ENCODE peak calls at places on chromosomes 6 and 20, in eight cellular contexts. C, W, N, D, S, Z, X and J are unnamed samples.

GRCh38 chr6:26300828-26301227 is 64.2 kb upstream of the BTN3A2 start:
- DNase-seq in X (no peak), D (no peak), Z (no peak), S (no peak), W (no peak), N (no peak), C (no peak), J (no peak)

GRCh38 chr20:47489448-47489872 is 12.2 kb upstream of the NCOA3 start:
- DNase-seq in N (no peak), Z (no peak), W (no peak), S (no peak), C (no peak), D (peak; percentile 27), X (no peak), J (peak; percentile 75)

GRCh38 chr6:50007821-50008220 is 14.0 kb downstream of the DEFB110 start:
- DNase-seq in Z (no peak), N (no peak), C (no peak), S (no peak), X (no peak), W (peak; percentile 43), D (no peak), J (no peak)

GRCh38 chr6:99344289-99344688 is 5.2 kb downstream of the FAXC start:
- DNase-seq in Z (no peak), W (no peak), D (no peak), X (no peak), C (no peak), S (no peak), N (no peak), J (no peak)

GRCh38 chr20:47551841-47552240 is 50.2 kb downstream of the NCOA3 start:
- DNase-seq in X (no peak), Z (no peak), S (no peak), W (no peak), N (no peak), C (no peak), D (no peak), J (no peak)

GRCh38 chr6:151630387-151630786 is 136.6 kb downstream of the CCDC170 start:
- DNase-seq in W (no peak), C (no peak), Z (no peak), S (no peak), N (no peak), X (no peak), D (no peak), J (no peak)

GRCh38 chr6:84774174-84775158 is 10.1 kb upstream of the TBX18 start:
- DNase-seq in W (no peak), S (peak; percentile 79), X (peak; percentile 80), D (no peak), C (peak; percentile 21), N (no peak), Z (no peak), J (peak; percentile 89)

GRCh38 chr6:136282906-136283305 is 6.7 kb downstream of the BCLAF1 start:
- DNase-seq in W (no peak), S (no peak), C (no peak), D (no peak), X (no peak), N (no peak), Z (no peak), J (no peak)

GRCh38 chr6:150297327-150298028 is 71.3 kb upstream of the IYD start:
- DNase-seq in W (no peak), D (no peak), N (no peak), Z (no peak), X (no peak), C (no peak), S (no peak), J (no peak)

GRCh38 chr6:116536216-116536621 is 9.3 kb downstream of the TRAPPC3L start:
- DNase-seq in X (peak; percentile 81), N (no peak), Z (no peak), C (no peak), D (no peak), S (peak; percentile 71), W (peak; percentile 66), J (no peak)

GRCh38 chr6:54404791-54405190 is 96.5 kb downstream of the TINAG start:
- DNase-seq in N (no peak), Z (no peak), S (no peak), D (no peak), C (no peak), X (no peak), W (no peak), J (no peak)

GRCh38 chr6:37698264-37699137 is 818 bp upstream of the MDGA1 start:
- DNase-seq in Z (no peak), S (peak; percentile 53), W (peak; percentile 51), C (peak; percentile 66), D (peak; percentile 49), N (peak; percentile 59), X (peak; percentile 83), J (peak; percentile 83)

GRCh38 chr6:144644776-144645175 is 359.6 kb downstream of the UTRN start:
- DNase-seq in Z (no peak), C (no peak), W (no peak), N (no peak), S (no peak), X (peak; percentile 74), D (no peak), J (no peak)

GRCh38 chr20:57498425-57499400 is 26.2 kb downstream of the CTCFL start:
- DNase-seq in X (peak; percentile 63), C (no peak), S (no peak), Z (no peak), D (no peak), N (no peak), W (no peak), J (no peak)

GRCh38 chr20:25082498-25082873 is 545 bp upstream of the VSX1 start:
- DNase-seq in W (no peak), D (no peak), C (no peak), N (no peak), S (no peak), Z (no peak), X (peak; percentile 22), J (no peak)

GRCh38 chr6:44224154-44224977 is 971 bp downstream of the SLC29A1 start:
- DNase-seq in X (no peak), C (peak; percentile 41), N (no peak), Z (no peak), S (peak; percentile 51), D (no peak), W (no peak), J (peak; percentile 66)

GRCh38 chr6:113632220-113632864 is 224.8 kb upstream of the MARCKS start:
- DNase-seq in S (peak; percentile 99), W (peak; percentile 100), N (peak; percentile 45), X (no peak), Z (no peak), D (no peak), C (no peak), J (no peak)

GRCh38 chr6:51618563-51618962 is 468.9 kb downstream of the PKHD1 start:
- DNase-seq in W (no peak), C (no peak), Z (no peak), X (peak; percentile 48), N (no peak), S (no peak), D (no peak), J (no peak)

GRCh38 chr20:48189177-48189576 is 403.9 kb upstream of the SULF2 start:
- DNase-seq in X (peak; percentile 46), Z (peak; percentile 13), C (no peak), W (peak; percentile 49), S (peak; percentile 5), N (no peak), D (no peak), J (no peak)

GRCh38 chr6:136501514-136501913 is 48.7 kb downstream of the MAP7 start:
- DNase-seq in W (no peak), S (no peak), C (no peak), Z (no peak), X (no peak), D (no peak), N (no peak), J (no peak)

GRCh38 chr6:9136141-9136865 is 701.0 kb upstream of the SLC35B3 start:
- DNase-seq in C (no peak), N (no peak), Z (no peak), S (no peak), D (no peak), X (no peak), W (no peak), J (no peak)

DNA sequence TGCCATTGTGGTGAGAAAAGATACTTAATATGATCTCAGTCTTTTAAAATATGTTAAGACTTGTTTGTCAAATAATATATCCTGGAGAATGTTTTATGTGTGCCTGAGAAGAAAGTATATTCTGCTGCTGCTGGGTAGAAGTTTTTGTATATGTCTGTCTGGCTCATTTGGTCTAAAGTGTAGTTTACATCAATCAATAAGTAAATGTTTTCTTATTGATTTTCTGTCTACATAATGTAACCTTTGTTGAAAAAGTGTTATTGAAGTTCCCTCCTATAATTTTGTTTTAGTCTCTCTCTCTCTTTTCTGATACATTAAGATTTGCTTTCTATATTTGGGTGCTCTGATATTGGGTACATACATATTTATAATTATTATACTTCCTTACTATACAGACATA is 201.2 kb downstream of the THBS2 start:
- DNase-seq in D (no peak), Z (no peak), N (no peak), X (no peak), C (no peak), W (no peak), S (no peak), J (no peak)
- H3K27me3 ChIP-seq in D (no peaks in the 10 kb centered on the region), Z (no peaks in the 10 kb centered on the region), N (no peaks in the 10 kb centered on the region), X (no peaks in the 10 kb centered on the region), C (no peaks in the 10 kb centered on the region), W (peaks cover 13% of the 10 kb centered on the region), S (no peaks in the 10 kb centered on the region), J (no peaks in the 10 kb centered on the region)

GRCh38 chr6:32935551-32936246 is 5.1 kb downstream of the HLA-DMB start:
- DNase-seq in W (no peak), Z (no peak), S (no peak), X (no peak), N (no peak), D (no peak), C (no peak), J (no peak)
- H3K27ac ChIP-seq in W (no peak overlapping the region), Z (no peak overlapping the region), S (no peak overlapping the region), X (no peak overlapping the region), N (no peak overlapping the region), D (no peak overlapping the region), C (no peak overlapping the region), J (no peak overlapping the region)

GRCh38 chr20:52145587-52145986 is 46.0 kb downstream of the ZFP64 start:
- DNase-seq in Z (no peak), W (no peak), X (no peak), N (no peak), D (no peak), S (no peak), C (no peak), J (no peak)
- H3K4me1 ChIP-seq in Z (no peaks in the 10 kb centered on the region), W (no peaks in the 10 kb centered on the region), X (no peaks in the 10 kb centered on the region), N (no peaks in the 10 kb centered on the region), D (no peaks in the 10 kb centered on the region), S (no peaks in the 10 kb centered on the region), C (no peaks in the 10 kb centered on the region), J (no peaks in the 10 kb centered on the region)

GRCh38 chr6:167786859-167787675 is 39.6 kb upstream of the AFDN start:
- DNase-seq in W (no peak), Z (no peak), N (no peak), C (no peak), X (no peak), S (no peak), D (no peak), J (no peak)

GRCh38 chr6:167779123-167779992 is 47.4 kb upstream of the AFDN start:
- DNase-seq in W (no peak), N (no peak), C (no peak), X (no peak), S (no peak), D (no peak), Z (no peak), J (no peak)

GRCh38 chr6:167779993-167780655 is 46.6 kb upstream of the AFDN start:
- DNase-seq in S (no peak), Z (no peak), C (no peak), X (no peak), D (no peak), N (no peak), W (no peak), J (no peak)

GRCh38 chr6:167781066-167781767 is 45.5 kb upstream of the AFDN start:
- DNase-seq in Z (no peak), N (no peak), D (no peak), S (no peak), W (no peak), C (no peak), X (no peak), J (no peak)

GRCh38 chr6:167782698-167783517 is 43.8 kb upstream of the AFDN start:
- DNase-seq in Z (no peak), S (no peak), D (no peak), C (no peak), W (no peak), X (no peak), N (no peak), J (no peak)
- H3K27me3 ChIP-seq in Z (no peaks in the 10 kb centered on the region), S (no peaks in the 10 kb centered on the region), D (no peaks in the 10 kb centered on the region), C (no peaks in the 10 kb centered on the region), W (peaks cover 3% of the 10 kb centered on the region), X (no peaks in the 10 kb centered on the region), N (no peaks in the 10 kb centered on the region), J (no peaks in the 10 kb centered on the region)